ENCODE peak calls at places on chromosome 18, in seven cellular contexts. One of them, this sample, is unnamed.

GRCh38 chr18:24633121-24633520 is 172.7 kb downstream of the HRH4 start:
- DNase-seq in ELF-1: no peak
- DNase-seq in NCI-H510A treated with DMSO at 0.1 percent for 48 hours: no peak
- DNase-seq in adipocyte: no peak
- DNase-seq in frontal cortex: no peak
- DNase-seq in left cardiac atrium: no peak
- DNase-seq in psoas muscle: no peak
- DNase-seq in this sample: no peak

GRCh38 chr18:43578636-43579203 is 301.4 kb upstream of the SYT4 start:
- DNase-seq in adipocyte: peak
- DNase-seq in NCI-H510A treated with DMSO at 0.1 percent for 48 hours: peak
- DNase-seq in frontal cortex: no peak
- DNase-seq in psoas muscle: no peak
- DNase-seq in ELF-1: no peak
- DNase-seq in left cardiac atrium: no peak
- DNase-seq in this sample: no peak

GRCh38 chr18:9835112-9835755 is 50.5 kb upstream of the TXNDC2 start:
- DNase-seq in NCI-H510A treated with DMSO at 0.1 percent for 48 hours: peak
- DNase-seq in ELF-1: peak
- DNase-seq in frontal cortex: no peak
- DNase-seq in psoas muscle: no peak
- DNase-seq in left cardiac atrium: no peak
- DNase-seq in adipocyte: no peak
- DNase-seq in this sample: no peak

GRCh38 chr18:25299426-25299825 is 52.5 kb downstream of the ZNF521 start:
- DNase-seq in adipocyte: peak
- DNase-seq in psoas muscle: no peak
- DNase-seq in frontal cortex: no peak
- DNase-seq in ELF-1: no peak
- DNase-seq in NCI-H510A treated with DMSO at 0.1 percent for 48 hours: no peak
- DNase-seq in left cardiac atrium: no peak
- DNase-seq in this sample: no peak

GRCh38 chr18:70371908-70372307 is 83.1 kb downstream of the SOCS6 start:
- DNase-seq in adipocyte: no peak
- DNase-seq in NCI-H510A treated with DMSO at 0.1 percent for 48 hours: no peak
- DNase-seq in psoas muscle: no peak
- DNase-seq in left cardiac atrium: no peak
- DNase-seq in frontal cortex: no peak
- DNase-seq in ELF-1: no peak
- DNase-seq in this sample: no peak

GRCh38 chr18:75238786-75239185 is 28.2 kb downstream of the TSHZ1 start:
- DNase-seq in frontal cortex: no peak
- DNase-seq in ELF-1: no peak
- DNase-seq in adipocyte: no peak
- DNase-seq in left cardiac atrium: no peak
- DNase-seq in psoas muscle: no peak
- DNase-seq in NCI-H510A treated with DMSO at 0.1 percent for 48 hours: no peak
- DNase-seq in this sample: no peak

GRCh38 chr18:79747156-79747845 is 50.4 kb upstream of the KCNG2 start:
- DNase-seq in left cardiac atrium: no peak
- DNase-seq in ELF-1: no peak
- DNase-seq in psoas muscle: no peak
- DNase-seq in frontal cortex: no peak
- DNase-seq in NCI-H510A treated with DMSO at 0.1 percent for 48 hours: no peak
- DNase-seq in adipocyte: no peak
- DNase-seq in this sample: no peak

GRCh38 chr18:48919547-48919946 is 31.2 kb downstream of the SMAD7 start:
- DNase-seq in NCI-H510A treated with DMSO at 0.1 percent for 48 hours: no peak
- DNase-seq in psoas muscle: no peak
- DNase-seq in ELF-1: no peak
- DNase-seq in frontal cortex: no peak
- DNase-seq in left cardiac atrium: peak
- DNase-seq in adipocyte: no peak
- DNase-seq in this sample: no peak

GRCh38 chr18:74013955-74014354 is 133.7 kb downstream of the FBXO15 start:
- DNase-seq in psoas muscle: no peak
- DNase-seq in NCI-H510A treated with DMSO at 0.1 percent for 48 hours: no peak
- DNase-seq in ELF-1: no peak
- DNase-seq in frontal cortex: no peak
- DNase-seq in left cardiac atrium: no peak
- DNase-seq in adipocyte: peak
- DNase-seq in this sample: no peak

GRCh38 chr18:76252880-76253279 is 242.2 kb downstream of the ZNF516 start:
- DNase-seq in ELF-1: no peak
- DNase-seq in frontal cortex: no peak
- DNase-seq in psoas muscle: no peak
- DNase-seq in left cardiac atrium: no peak
- DNase-seq in adipocyte: no peak
- DNase-seq in NCI-H510A treated with DMSO at 0.1 percent for 48 hours: no peak
- DNase-seq in this sample: no peak

GRCh38 chr18:8661754-8662573 is 43.4 kb upstream of the MTCL1 start:
- DNase-seq in ELF-1: peak
- DNase-seq in frontal cortex: no peak
- DNase-seq in adipocyte: no peak
- DNase-seq in NCI-H510A treated with DMSO at 0.1 percent for 48 hours: peak
- DNase-seq in left cardiac atrium: no peak
- DNase-seq in psoas muscle: no peak
- DNase-seq in this sample: no peak

GRCh38 chr18:56873441-56874140 is 222.4 kb downstream of the WDR7 start:
- DNase-seq in ELF-1: peak
- DNase-seq in psoas muscle: no peak
- DNase-seq in adipocyte: no peak
- DNase-seq in left cardiac atrium: no peak
- DNase-seq in NCI-H510A treated with DMSO at 0.1 percent for 48 hours: peak
- DNase-seq in frontal cortex: no peak
- DNase-seq in this sample: no peak